ENCODE peak calls at places on chromosomes 4 and X, in four cellular contexts. S, O, N and K are unnamed samples.

GRCh38 chrX:111244238-111244750 is 26.0 kb downstream of the CAPN6 start:
- DNase-seq in O (peak), S (peak), N (no peak), K (peak)

GRCh38 chrX:12894074-12894691 is 12.2 kb upstream of the TLR8 start:
- DNase-seq in N (no peak), S (no peak), O (peak), K (no peak)

GRCh38 chr4:3304831-3305609 is 12.2 kb downstream of the RGS12 start:
- DNase-seq in O (peak), N (peak), S (no peak), K (no peak)

GRCh38 chrX:138034136-138034535 is 468.2 kb downstream of the ZIC3 start:
- DNase-seq in O (no peak), N (peak), S (no peak), K (no peak)

GRCh38 chr4:61555789-61556188 is 355.7 kb downstream of the ADGRL3 start:
- DNase-seq in S (no peak), O (no peak), N (no peak), K (no peak)

GRCh38 chrX:2767631-2768455 is 16.0 kb downstream of the XG start:
- DNase-seq in N (peak), S (no peak), O (peak), K (no peak)

GRCh38 chrX:4935846-4936245 is 1222.4 kb upstream of the PRKX start:
- DNase-seq in N (no peak), O (no peak), S (no peak), K (no peak)

GRCh38 chr4:76282941-76283689 is 23.4 kb upstream of the STBD1 start:
- DNase-seq in N (no peak), O (no peak), S (no peak), K (no peak)

GRCh38 chrX:77565278-77565677 is 118.1 kb downstream of the FGF16 start:
- DNase-seq in S (no peak), N (no peak), O (no peak), K (no peak)